ENCODE peak calls at places on chromosomes 16 and 17, in four cellular contexts. N is K562, J is HepG2, L is Panc1. Q is an unnamed sample.

GRCh38 chr17:8315740-8316217 is 5.7 kb downstream of the ARHGEF15 start:
- DNase-seq in N (no peak), J (no peak), L (no peak), Q (no peak)

GRCh38 chr16:80015566-80015965 is 415.0 kb upstream of the MAF start:
- DNase-seq in N (no peak), J (no peak), L (no peak), Q (no peak)

GRCh38 chr17:77074681-77075080 is 66.1 kb upstream of the SEC14L1 start:
- DNase-seq in N (no peak), J (no peak), L (no peak), Q (no peak)

GRCh38 chr17:27296427-27296979 is 2.6 kb downstream of the WSB1 start:
- DNase-seq in N (no peak), J (no peak), L (no peak), Q (no peak)

GRCh38 chr16:85321856-85322271 is 209.6 kb upstream of the CIBAR2 start:
- DNase-seq in N (peak), J (no peak), L (no peak), Q (no peak)

GRCh38 chr16:50309156-50309526 is 42.8 kb downstream of the ADCY7 start:
- DNase-seq in N (no peak), J (no peak), L (no peak), Q (no peak)

GRCh38 chr16:57589374-57589773 is 39.1 kb upstream of the ADGRG1 start:
- DNase-seq in N (no peak), J (no peak), L (no peak), Q (no peak)

GRCh38 chr16:81547194-81547918 is 102.7 kb downstream of the CMIP start:
- DNase-seq in N (no peak), J (no peak), L (no peak), Q (no peak)

GRCh38 chr17:6279659-6280058 is 155.3 kb downstream of the AIPL1 start:
- DNase-seq in N (peak), J (peak), L (peak), Q (peak)

GRCh38 chr17:2094891-2095535 is 40.1 kb downstream of the HIC1 start:
- DNase-seq in N (no peak), J (peak), L (no peak), Q (no peak)

GRCh38 chr16:13425840-13426239 is 494.1 kb upstream of the ERCC4 start:
- DNase-seq in N (no peak), J (no peak), L (no peak), Q (no peak)
- TF ChIP-seq TCF7L2 in N (no peak), J (no peak), L (no peak), Q (no peak)

DNA sequence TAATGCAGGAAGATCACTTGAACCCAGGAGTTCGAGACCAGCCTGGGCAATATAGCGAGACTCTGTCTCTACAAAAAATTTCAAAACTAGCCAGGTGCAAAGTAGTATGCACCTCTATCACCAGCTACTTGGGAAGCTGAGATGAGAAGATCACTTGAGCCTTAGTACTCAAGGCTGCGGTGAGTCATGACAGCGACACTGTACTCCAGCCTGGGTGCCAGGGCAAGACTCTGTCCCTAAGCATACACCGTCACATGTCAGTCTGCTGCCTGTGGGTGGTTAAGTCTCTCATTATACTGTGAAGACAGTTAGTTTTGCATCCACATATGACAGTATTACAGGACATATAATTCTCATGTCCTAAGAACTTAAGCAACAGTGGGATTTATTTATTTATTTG is 21.8 kb downstream of the NMRAL1 start:
- DNase-seq in N (no peak), J (no peak), L (no peak), Q (no peak)
- TF ChIP-seq TCF7L2 in N (no peak), J (no peak), L (no peak), Q (no peak)

DNA sequence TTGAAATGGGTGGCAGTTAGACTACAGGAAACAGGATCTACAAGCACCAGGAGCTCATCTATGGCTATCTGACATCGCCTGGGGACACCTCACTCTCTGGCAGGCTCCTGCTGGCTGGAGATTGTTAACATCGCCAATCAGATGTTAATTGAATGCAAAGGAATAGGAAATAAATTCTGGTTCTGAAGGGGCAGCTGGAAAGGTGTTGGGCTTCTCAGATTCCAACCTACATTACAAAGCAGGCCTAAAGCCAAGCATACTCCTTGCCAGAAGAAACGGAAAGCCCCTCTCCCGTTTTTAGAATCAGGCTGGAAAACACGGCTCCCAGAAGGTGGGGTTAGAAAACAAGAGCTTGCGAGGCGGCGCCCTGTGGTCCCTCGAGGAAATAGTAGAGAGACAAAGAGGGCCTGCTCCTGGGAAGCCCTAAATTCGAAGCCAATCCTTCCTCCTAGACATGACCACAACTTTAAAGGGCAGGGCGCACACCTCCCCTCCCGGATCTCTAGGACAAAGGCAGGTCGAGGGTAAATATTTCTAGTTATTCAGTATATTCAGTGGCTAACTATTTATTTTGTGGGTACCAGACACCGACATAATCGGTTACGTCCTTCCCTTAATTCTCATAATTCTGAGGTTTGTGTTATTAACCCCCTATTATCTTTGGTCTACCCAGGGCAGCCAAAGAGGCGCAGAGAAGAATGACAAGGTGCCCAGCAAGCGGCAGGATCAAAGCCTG is 763 bp upstream of the TOM1L1 start:
- DNase-seq in N (peak), J (peak), L (no peak), Q (no peak)
- TF ChIP-seq TCF7L2 in N (no peak), J (no peak), L (no peak), Q (no peak)

DNA sequence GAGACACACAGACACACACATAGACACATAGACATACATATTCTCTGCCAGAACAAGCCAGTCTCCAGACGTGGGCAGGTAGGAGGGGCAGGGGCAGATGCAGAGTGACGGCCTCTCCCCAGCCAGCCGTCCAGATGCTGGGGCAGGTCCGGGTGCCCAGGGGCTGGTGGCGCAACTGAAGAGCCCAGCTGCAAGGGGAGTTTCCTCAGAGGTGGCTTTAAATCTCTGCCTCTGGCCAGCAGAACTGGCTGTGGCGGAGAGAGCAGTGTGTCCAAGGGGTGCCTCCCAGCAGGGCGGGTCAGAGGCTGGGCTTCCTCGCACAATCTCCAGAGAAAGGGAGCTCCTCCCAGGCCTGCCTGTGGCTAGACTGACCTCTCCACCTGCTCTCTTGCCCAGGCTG is 9.4 kb upstream of the GCGR start:
- DNase-seq in N (peak), J (no peak), L (no peak), Q (no peak)
- TF ChIP-seq TCF7L2 in N (no peak), J (no peak), L (no peak), Q (no peak)

DNA sequence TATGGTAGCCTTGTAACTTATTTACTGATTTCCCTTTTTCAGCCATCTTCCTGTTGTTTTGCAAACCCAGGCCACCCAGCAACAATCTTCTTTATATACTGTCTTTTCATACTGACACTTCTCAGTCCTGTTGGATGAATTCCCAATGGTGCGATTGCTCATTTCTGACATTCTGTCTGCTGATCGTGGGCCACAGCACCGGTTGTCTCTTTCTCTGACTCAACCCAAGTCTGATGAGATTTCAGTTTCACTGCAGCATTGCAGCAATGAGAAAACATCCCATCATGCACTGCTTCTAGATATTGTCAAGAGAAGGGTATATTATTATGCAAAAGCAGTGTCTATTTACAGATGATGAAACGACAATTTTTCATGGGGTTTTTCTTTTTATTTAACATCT is 349.2 kb upstream of the HSBP1 start:
- DNase-seq in N (no peak), J (no peak), L (no peak), Q (no peak)
- TF ChIP-seq TCF7L2 in N (no peak), J (no peak), L (no peak), Q (no peak)

DNA sequence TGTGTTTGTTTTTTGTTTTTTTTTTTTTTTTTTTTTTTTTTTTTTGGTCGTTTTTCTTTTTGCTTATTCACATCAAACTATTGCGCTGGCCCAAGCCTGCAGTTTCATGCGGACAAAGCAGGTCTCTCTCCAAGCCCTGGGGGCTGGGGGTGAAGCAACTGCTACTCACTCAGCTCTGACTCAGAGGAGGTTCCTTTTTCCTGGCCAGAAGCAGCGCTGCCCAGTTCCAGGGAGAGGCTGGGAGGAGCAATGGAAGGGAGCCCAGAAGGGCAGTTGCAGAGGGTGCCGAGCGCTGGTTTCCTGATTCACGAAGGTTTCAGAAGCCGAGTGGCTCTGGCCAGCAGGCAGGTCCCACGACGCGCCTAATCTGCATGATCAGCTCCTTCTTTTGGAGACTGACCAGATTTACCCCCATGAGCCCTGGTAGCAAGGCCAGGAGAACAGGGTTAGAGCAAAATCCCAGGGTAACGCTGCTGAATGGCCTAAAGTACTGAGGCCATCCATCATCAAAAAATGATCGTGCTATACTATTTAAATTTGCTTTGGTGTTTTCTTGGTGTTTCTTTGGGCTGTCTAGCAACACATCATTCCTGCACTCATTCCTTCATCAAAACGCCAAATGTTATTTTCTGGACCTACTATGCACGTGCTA is 144.7 kb upstream of the SOX9 start:
- DNase-seq in N (no peak), J (no peak), L (peak), Q (no peak)
- TF ChIP-seq TCF7L2 in N (no peak), J (no peak), L (no peak), Q (no peak)

GRCh38 chr17:22459331-22459952 is 767.1 kb downstream of the KCNJ18 start:
- DNase-seq in N (no peak), J (no peak), L (no peak), Q (no peak)
- TF ChIP-seq TCF7L2 in N (no peak), J (no peak), L (no peak), Q (no peak)